ENCODE peak calls at places on chromosome 16, in eight cellular contexts. One of them, this sample, is unnamed.

GRCh38 chr16:84520778-84521770 is 16.6 kb upstream of the MEAK7 start:
- DNase-seq in activated T-cell treated with anti-CD3 and anti-CD28 coated beads, Interleukin-2, amount 50 U/mL, for 72 hours: no peak
- DNase-seq in EH: no peak
- DNase-seq in M059J: no peak
- DNase-seq in body of pancreas: no peak
- DNase-seq in mucosa of descending colon: no peak
- DNase-seq in stimulated activated CD4-positive, alpha-beta T cell treated with anti-CD3 and anti-CD28 coated beads, Interleukin-4, amount 100 ng/mL, for 48 hours: no peak
- DNase-seq in cerebellar nuclear complex: no peak
- DNase-seq in this sample: no peak

GRCh38 chr16:29848420-29849297 is 14.4 kb downstream of the CDIPT start:
- DNase-seq in activated T-cell treated with anti-CD3 and anti-CD28 coated beads, Interleukin-2, amount 50 U/mL, for 72 hours: peak
- DNase-seq in EH: peak
- DNase-seq in M059J: peak
- DNase-seq in body of pancreas: peak
- DNase-seq in mucosa of descending colon: peak
- DNase-seq in stimulated activated CD4-positive, alpha-beta T cell treated with anti-CD3 and anti-CD28 coated beads, Interleukin-4, amount 100 ng/mL, for 48 hours: peak
- DNase-seq in cerebellar nuclear complex: no peak
- DNase-seq in this sample: peak

GRCh38 chr16:11310997-11311561 is 29.9 kb upstream of the PRM1 start:
- DNase-seq in activated T-cell treated with anti-CD3 and anti-CD28 coated beads, Interleukin-2, amount 50 U/mL, for 72 hours: peak
- DNase-seq in EH: no peak
- DNase-seq in M059J: peak
- DNase-seq in body of pancreas: no peak
- DNase-seq in mucosa of descending colon: peak
- DNase-seq in stimulated activated CD4-positive, alpha-beta T cell treated with anti-CD3 and anti-CD28 coated beads, Interleukin-4, amount 100 ng/mL, for 48 hours: no peak
- DNase-seq in cerebellar nuclear complex: no peak
- DNase-seq in this sample: no peak

GRCh38 chr16:3161235-3162018 is 26.6 kb upstream of the OR1F1 start:
- DNase-seq in activated T-cell treated with anti-CD3 and anti-CD28 coated beads, Interleukin-2, amount 50 U/mL, for 72 hours: no peak
- DNase-seq in EH: no peak
- DNase-seq in M059J: no peak
- DNase-seq in body of pancreas: no peak
- DNase-seq in mucosa of descending colon: peak
- DNase-seq in stimulated activated CD4-positive, alpha-beta T cell treated with anti-CD3 and anti-CD28 coated beads, Interleukin-4, amount 100 ng/mL, for 48 hours: no peak
- DNase-seq in cerebellar nuclear complex: no peak
- DNase-seq in this sample: peak

GRCh38 chr16:79532785-79533184 is 67.8 kb downstream of the MAF start:
- DNase-seq in activated T-cell treated with anti-CD3 and anti-CD28 coated beads, Interleukin-2, amount 50 U/mL, for 72 hours: no peak
- DNase-seq in EH: no peak
- DNase-seq in M059J: peak
- DNase-seq in body of pancreas: no peak
- DNase-seq in mucosa of descending colon: no peak
- DNase-seq in stimulated activated CD4-positive, alpha-beta T cell treated with anti-CD3 and anti-CD28 coated beads, Interleukin-4, amount 100 ng/mL, for 48 hours: no peak
- DNase-seq in cerebellar nuclear complex: no peak
- DNase-seq in this sample: no peak

GRCh38 chr16:81530296-81530721 is 85.7 kb downstream of the CMIP start:
- DNase-seq in activated T-cell treated with anti-CD3 and anti-CD28 coated beads, Interleukin-2, amount 50 U/mL, for 72 hours: no peak
- DNase-seq in EH: no peak
- DNase-seq in M059J: peak
- DNase-seq in body of pancreas: no peak
- DNase-seq in mucosa of descending colon: peak
- DNase-seq in stimulated activated CD4-positive, alpha-beta T cell treated with anti-CD3 and anti-CD28 coated beads, Interleukin-4, amount 100 ng/mL, for 48 hours: no peak
- DNase-seq in cerebellar nuclear complex: no peak
- DNase-seq in this sample: no peak

GRCh38 chr16:22098538-22099255 is 6.4 kb downstream of the VWA3A start:
- DNase-seq in activated T-cell treated with anti-CD3 and anti-CD28 coated beads, Interleukin-2, amount 50 U/mL, for 72 hours: peak
- DNase-seq in EH: peak
- DNase-seq in M059J: peak
- DNase-seq in body of pancreas: peak
- DNase-seq in mucosa of descending colon: no peak
- DNase-seq in stimulated activated CD4-positive, alpha-beta T cell treated with anti-CD3 and anti-CD28 coated beads, Interleukin-4, amount 100 ng/mL, for 48 hours: no peak
- DNase-seq in cerebellar nuclear complex: no peak
- DNase-seq in this sample: peak

GRCh38 chr16:67538666-67539101 is 10.1 kb downstream of the RIPOR1 start:
- DNase-seq in activated T-cell treated with anti-CD3 and anti-CD28 coated beads, Interleukin-2, amount 50 U/mL, for 72 hours: no peak
- DNase-seq in EH: peak
- DNase-seq in M059J: peak
- DNase-seq in body of pancreas: no peak
- DNase-seq in mucosa of descending colon: no peak
- DNase-seq in stimulated activated CD4-positive, alpha-beta T cell treated with anti-CD3 and anti-CD28 coated beads, Interleukin-4, amount 100 ng/mL, for 48 hours: no peak
- DNase-seq in cerebellar nuclear complex: no peak
- DNase-seq in this sample: peak

GRCh38 chr16:85648070-85648714 is 35.1 kb downstream of the GSE1 start:
- DNase-seq in activated T-cell treated with anti-CD3 and anti-CD28 coated beads, Interleukin-2, amount 50 U/mL, for 72 hours: no peak
- DNase-seq in EH: no peak
- DNase-seq in M059J: no peak
- DNase-seq in body of pancreas: no peak
- DNase-seq in mucosa of descending colon: no peak
- DNase-seq in stimulated activated CD4-positive, alpha-beta T cell treated with anti-CD3 and anti-CD28 coated beads, Interleukin-4, amount 100 ng/mL, for 48 hours: no peak
- DNase-seq in cerebellar nuclear complex: no peak
- DNase-seq in this sample: no peak

GRCh38 chr16:49116873-49117272 is 164.8 kb downstream of the CBLN1 start:
- DNase-seq in activated T-cell treated with anti-CD3 and anti-CD28 coated beads, Interleukin-2, amount 50 U/mL, for 72 hours: no peak
- DNase-seq in EH: no peak
- DNase-seq in M059J: peak
- DNase-seq in body of pancreas: no peak
- DNase-seq in mucosa of descending colon: no peak
- DNase-seq in stimulated activated CD4-positive, alpha-beta T cell treated with anti-CD3 and anti-CD28 coated beads, Interleukin-4, amount 100 ng/mL, for 48 hours: no peak
- DNase-seq in cerebellar nuclear complex: no peak
- DNase-seq in this sample: no peak

GRCh38 chr16:68834550-68834949 is 8.8 kb upstream of the TANGO6 start:
- DNase-seq in activated T-cell treated with anti-CD3 and anti-CD28 coated beads, Interleukin-2, amount 50 U/mL, for 72 hours: no peak
- DNase-seq in EH: no peak
- DNase-seq in M059J: no peak
- DNase-seq in body of pancreas: no peak
- DNase-seq in mucosa of descending colon: no peak
- DNase-seq in stimulated activated CD4-positive, alpha-beta T cell treated with anti-CD3 and anti-CD28 coated beads, Interleukin-4, amount 100 ng/mL, for 48 hours: no peak
- DNase-seq in cerebellar nuclear complex: no peak
- DNase-seq in this sample: no peak

GRCh38 chr16:65318138-65318537 is 196.3 kb upstream of the CDH11 start:
- DNase-seq in activated T-cell treated with anti-CD3 and anti-CD28 coated beads, Interleukin-2, amount 50 U/mL, for 72 hours: no peak
- DNase-seq in EH: peak
- DNase-seq in M059J: peak
- DNase-seq in body of pancreas: no peak
- DNase-seq in mucosa of descending colon: no peak
- DNase-seq in stimulated activated CD4-positive, alpha-beta T cell treated with anti-CD3 and anti-CD28 coated beads, Interleukin-4, amount 100 ng/mL, for 48 hours: no peak
- DNase-seq in cerebellar nuclear complex: no peak
- DNase-seq in this sample: no peak

GRCh38 chr16:87948119-87948545 is 3.1 kb upstream of the BANP start:
- DNase-seq in activated T-cell treated with anti-CD3 and anti-CD28 coated beads, Interleukin-2, amount 50 U/mL, for 72 hours: no peak
- DNase-seq in EH: no peak
- DNase-seq in M059J: no peak
- DNase-seq in body of pancreas: no peak
- DNase-seq in mucosa of descending colon: peak
- DNase-seq in stimulated activated CD4-positive, alpha-beta T cell treated with anti-CD3 and anti-CD28 coated beads, Interleukin-4, amount 100 ng/mL, for 48 hours: no peak
- DNase-seq in cerebellar nuclear complex: no peak
- DNase-seq in this sample: peak

GRCh38 chr16:31141489-31142108 is 6.1 kb upstream of the PRSS8 start:
- DNase-seq in activated T-cell treated with anti-CD3 and anti-CD28 coated beads, Interleukin-2, amount 50 U/mL, for 72 hours: no peak
- DNase-seq in EH: no peak
- DNase-seq in M059J: peak
- DNase-seq in body of pancreas: peak
- DNase-seq in mucosa of descending colon: peak
- DNase-seq in stimulated activated CD4-positive, alpha-beta T cell treated with anti-CD3 and anti-CD28 coated beads, Interleukin-4, amount 100 ng/mL, for 48 hours: no peak
- DNase-seq in cerebellar nuclear complex: no peak
- DNase-seq in this sample: no peak

GRCh38 chr16:67915831-67916723 is 15.6 kb downstream of the CTRL start:
- DNase-seq in activated T-cell treated with anti-CD3 and anti-CD28 coated beads, Interleukin-2, amount 50 U/mL, for 72 hours: no peak
- DNase-seq in EH: peak
- DNase-seq in M059J: peak
- DNase-seq in body of pancreas: peak
- DNase-seq in mucosa of descending colon: peak
- DNase-seq in stimulated activated CD4-positive, alpha-beta T cell treated with anti-CD3 and anti-CD28 coated beads, Interleukin-4, amount 100 ng/mL, for 48 hours: no peak
- DNase-seq in cerebellar nuclear complex: no peak
- DNase-seq in this sample: peak

GRCh38 chr16:89918453-89919347 is at the start of gene MC1R:
- DNase-seq in activated T-cell treated with anti-CD3 and anti-CD28 coated beads, Interleukin-2, amount 50 U/mL, for 72 hours: peak
- DNase-seq in EH: peak
- DNase-seq in M059J: no peak
- DNase-seq in body of pancreas: no peak
- DNase-seq in mucosa of descending colon: peak
- DNase-seq in stimulated activated CD4-positive, alpha-beta T cell treated with anti-CD3 and anti-CD28 coated beads, Interleukin-4, amount 100 ng/mL, for 48 hours: no peak
- DNase-seq in cerebellar nuclear complex: no peak
- DNase-seq in this sample: no peak

GRCh38 chr16:66487580-66488235 is 60.6 kb downstream of the BEAN1 start:
- DNase-seq in activated T-cell treated with anti-CD3 and anti-CD28 coated beads, Interleukin-2, amount 50 U/mL, for 72 hours: no peak
- DNase-seq in EH: peak
- DNase-seq in M059J: no peak
- DNase-seq in body of pancreas: no peak
- DNase-seq in mucosa of descending colon: no peak
- DNase-seq in stimulated activated CD4-positive, alpha-beta T cell treated with anti-CD3 and anti-CD28 coated beads, Interleukin-4, amount 100 ng/mL, for 48 hours: no peak
- DNase-seq in cerebellar nuclear complex: no peak
- DNase-seq in this sample: no peak

GRCh38 chr16:25264599-25264998 is 7.0 kb upstream of the ZKSCAN2 start:
- DNase-seq in activated T-cell treated with anti-CD3 and anti-CD28 coated beads, Interleukin-2, amount 50 U/mL, for 72 hours: no peak
- DNase-seq in EH: peak
- DNase-seq in M059J: no peak
- DNase-seq in body of pancreas: no peak
- DNase-seq in mucosa of descending colon: no peak
- DNase-seq in stimulated activated CD4-positive, alpha-beta T cell treated with anti-CD3 and anti-CD28 coated beads, Interleukin-4, amount 100 ng/mL, for 48 hours: no peak
- DNase-seq in cerebellar nuclear complex: no peak
- DNase-seq in this sample: no peak

GRCh38 chr16:11238272-11239202 is 17.5 kb downstream of the SOCS1 start:
- DNase-seq in activated T-cell treated with anti-CD3 and anti-CD28 coated beads, Interleukin-2, amount 50 U/mL, for 72 hours: no peak
- DNase-seq in EH: no peak
- DNase-seq in M059J: no peak
- DNase-seq in body of pancreas: no peak
- DNase-seq in mucosa of descending colon: no peak
- DNase-seq in stimulated activated CD4-positive, alpha-beta T cell treated with anti-CD3 and anti-CD28 coated beads, Interleukin-4, amount 100 ng/mL, for 48 hours: no peak
- DNase-seq in cerebellar nuclear complex: no peak
- DNase-seq in this sample: no peak

GRCh38 chr16:84735846-84736586 is 36.2 kb downstream of the USP10 start:
- DNase-seq in activated T-cell treated with anti-CD3 and anti-CD28 coated beads, Interleukin-2, amount 50 U/mL, for 72 hours: no peak
- DNase-seq in EH: no peak
- DNase-seq in M059J: no peak
- DNase-seq in body of pancreas: peak
- DNase-seq in mucosa of descending colon: peak
- DNase-seq in stimulated activated CD4-positive, alpha-beta T cell treated with anti-CD3 and anti-CD28 coated beads, Interleukin-4, amount 100 ng/mL, for 48 hours: no peak
- DNase-seq in cerebellar nuclear complex: no peak
- DNase-seq in this sample: peak

GRCh38 chr16:77692612-77693011 is 29.7 kb upstream of the NUDT7 start:
- DNase-seq in activated T-cell treated with anti-CD3 and anti-CD28 coated beads, Interleukin-2, amount 50 U/mL, for 72 hours: no peak
- DNase-seq in EH: no peak
- DNase-seq in M059J: no peak
- DNase-seq in body of pancreas: no peak
- DNase-seq in mucosa of descending colon: no peak
- DNase-seq in stimulated activated CD4-positive, alpha-beta T cell treated with anti-CD3 and anti-CD28 coated beads, Interleukin-4, amount 100 ng/mL, for 48 hours: no peak
- DNase-seq in cerebellar nuclear complex: no peak
- DNase-seq in this sample: no peak

GRCh38 chr16:1296688-1297412 is 12.6 kb upstream of the UBE2I start:
- DNase-seq in activated T-cell treated with anti-CD3 and anti-CD28 coated beads, Interleukin-2, amount 50 U/mL, for 72 hours: peak
- DNase-seq in EH: peak
- DNase-seq in M059J: peak
- DNase-seq in body of pancreas: peak
- DNase-seq in mucosa of descending colon: peak
- DNase-seq in stimulated activated CD4-positive, alpha-beta T cell treated with anti-CD3 and anti-CD28 coated beads, Interleukin-4, amount 100 ng/mL, for 48 hours: no peak
- DNase-seq in cerebellar nuclear complex: no peak
- DNase-seq in this sample: peak

GRCh38 chr16:70687172-70687531 is 1.3 kb upstream of the MTSS2 start:
- DNase-seq in activated T-cell treated with anti-CD3 and anti-CD28 coated beads, Interleukin-2, amount 50 U/mL, for 72 hours: no peak
- DNase-seq in EH: no peak
- DNase-seq in M059J: peak
- DNase-seq in body of pancreas: no peak
- DNase-seq in mucosa of descending colon: peak
- DNase-seq in stimulated activated CD4-positive, alpha-beta T cell treated with anti-CD3 and anti-CD28 coated beads, Interleukin-4, amount 100 ng/mL, for 48 hours: no peak
- DNase-seq in cerebellar nuclear complex: no peak
- DNase-seq in this sample: no peak

GRCh38 chr16:72537684-72538083 is 365.7 kb upstream of the PMFBP1 start:
- DNase-seq in activated T-cell treated with anti-CD3 and anti-CD28 coated beads, Interleukin-2, amount 50 U/mL, for 72 hours: no peak
- DNase-seq in EH: peak
- DNase-seq in M059J: peak
- DNase-seq in body of pancreas: no peak
- DNase-seq in mucosa of descending colon: no peak
- DNase-seq in stimulated activated CD4-positive, alpha-beta T cell treated with anti-CD3 and anti-CD28 coated beads, Interleukin-4, amount 100 ng/mL, for 48 hours: no peak
- DNase-seq in cerebellar nuclear complex: no peak
- DNase-seq in this sample: no peak

GRCh38 chr16:53232826-53233529 is 178.2 kb downstream of the CHD9 start:
- DNase-seq in activated T-cell treated with anti-CD3 and anti-CD28 coated beads, Interleukin-2, amount 50 U/mL, for 72 hours: no peak
- DNase-seq in EH: no peak
- DNase-seq in M059J: no peak
- DNase-seq in body of pancreas: no peak
- DNase-seq in mucosa of descending colon: no peak
- DNase-seq in stimulated activated CD4-positive, alpha-beta T cell treated with anti-CD3 and anti-CD28 coated beads, Interleukin-4, amount 100 ng/mL, for 48 hours: no peak
- DNase-seq in cerebellar nuclear complex: no peak
- DNase-seq in this sample: no peak

GRCh38 chr16:89700649-89701424 is 668 bp downstream of the SPATA2L start:
- DNase-seq in activated T-cell treated with anti-CD3 and anti-CD28 coated beads, Interleukin-2, amount 50 U/mL, for 72 hours: peak
- DNase-seq in EH: peak
- DNase-seq in M059J: peak
- DNase-seq in body of pancreas: peak
- DNase-seq in mucosa of descending colon: peak
- DNase-seq in stimulated activated CD4-positive, alpha-beta T cell treated with anti-CD3 and anti-CD28 coated beads, Interleukin-4, amount 100 ng/mL, for 48 hours: peak
- DNase-seq in cerebellar nuclear complex: no peak
- DNase-seq in this sample: peak

GRCh38 chr16:75761111-75761510 is 34.8 kb upstream of the CPHXL start:
- DNase-seq in activated T-cell treated with anti-CD3 and anti-CD28 coated beads, Interleukin-2, amount 50 U/mL, for 72 hours: no peak
- DNase-seq in EH: peak
- DNase-seq in M059J: peak
- DNase-seq in body of pancreas: no peak
- DNase-seq in mucosa of descending colon: no peak
- DNase-seq in stimulated activated CD4-positive, alpha-beta T cell treated with anti-CD3 and anti-CD28 coated beads, Interleukin-4, amount 100 ng/mL, for 48 hours: no peak
- DNase-seq in cerebellar nuclear complex: no peak
- DNase-seq in this sample: no peak

GRCh38 chr16:85510203-85510602 is 102.9 kb upstream of the GSE1 start:
- DNase-seq in activated T-cell treated with anti-CD3 and anti-CD28 coated beads, Interleukin-2, amount 50 U/mL, for 72 hours: no peak
- DNase-seq in EH: no peak
- DNase-seq in M059J: no peak
- DNase-seq in body of pancreas: no peak
- DNase-seq in mucosa of descending colon: no peak
- DNase-seq in stimulated activated CD4-positive, alpha-beta T cell treated with anti-CD3 and anti-CD28 coated beads, Interleukin-4, amount 100 ng/mL, for 48 hours: no peak
- DNase-seq in cerebellar nuclear complex: no peak
- DNase-seq in this sample: no peak

GRCh38 chr16:68893710-68894705 is 50.7 kb downstream of the TANGO6 start:
- DNase-seq in activated T-cell treated with anti-CD3 and anti-CD28 coated beads, Interleukin-2, amount 50 U/mL, for 72 hours: no peak
- DNase-seq in EH: peak
- DNase-seq in M059J: peak
- DNase-seq in body of pancreas: peak
- DNase-seq in mucosa of descending colon: no peak
- DNase-seq in stimulated activated CD4-positive, alpha-beta T cell treated with anti-CD3 and anti-CD28 coated beads, Interleukin-4, amount 100 ng/mL, for 48 hours: no peak
- DNase-seq in cerebellar nuclear complex: no peak
- DNase-seq in this sample: peak

GRCh38 chr16:86585821-86586611 is 7.7 kb downstream of the FOXL1 start:
- DNase-seq in activated T-cell treated with anti-CD3 and anti-CD28 coated beads, Interleukin-2, amount 50 U/mL, for 72 hours: no peak
- DNase-seq in EH: peak
- DNase-seq in M059J: peak
- DNase-seq in body of pancreas: no peak
- DNase-seq in mucosa of descending colon: no peak
- DNase-seq in stimulated activated CD4-positive, alpha-beta T cell treated with anti-CD3 and anti-CD28 coated beads, Interleukin-4, amount 100 ng/mL, for 48 hours: no peak
- DNase-seq in cerebellar nuclear complex: no peak
- DNase-seq in this sample: no peak

GRCh38 chr16:85123891-85124635 is 11.8 kb upstream of the CIBAR2 start:
- DNase-seq in activated T-cell treated with anti-CD3 and anti-CD28 coated beads, Interleukin-2, amount 50 U/mL, for 72 hours: no peak
- DNase-seq in EH: peak
- DNase-seq in M059J: peak
- DNase-seq in body of pancreas: peak
- DNase-seq in mucosa of descending colon: no peak
- DNase-seq in stimulated activated CD4-positive, alpha-beta T cell treated with anti-CD3 and anti-CD28 coated beads, Interleukin-4, amount 100 ng/mL, for 48 hours: no peak
- DNase-seq in cerebellar nuclear complex: no peak
- DNase-seq in this sample: no peak

GRCh38 chr16:57156351-57156703 is 29.5 kb downstream of the PSME3IP1 start:
- DNase-seq in activated T-cell treated with anti-CD3 and anti-CD28 coated beads, Interleukin-2, amount 50 U/mL, for 72 hours: no peak
- DNase-seq in EH: no peak
- DNase-seq in M059J: no peak
- DNase-seq in body of pancreas: no peak
- DNase-seq in mucosa of descending colon: no peak
- DNase-seq in stimulated activated CD4-positive, alpha-beta T cell treated with anti-CD3 and anti-CD28 coated beads, Interleukin-4, amount 100 ng/mL, for 48 hours: no peak
- DNase-seq in cerebellar nuclear complex: no peak
- DNase-seq in this sample: peak

GRCh38 chr16:14378131-14378551 is 251.9 kb downstream of the PARN start:
- DNase-seq in activated T-cell treated with anti-CD3 and anti-CD28 coated beads, Interleukin-2, amount 50 U/mL, for 72 hours: no peak
- DNase-seq in EH: peak
- DNase-seq in M059J: peak
- DNase-seq in body of pancreas: no peak
- DNase-seq in mucosa of descending colon: no peak
- DNase-seq in stimulated activated CD4-positive, alpha-beta T cell treated with anti-CD3 and anti-CD28 coated beads, Interleukin-4, amount 100 ng/mL, for 48 hours: no peak
- DNase-seq in cerebellar nuclear complex: no peak
- DNase-seq in this sample: peak

This sample was measured in small intestine.